ENCODE peak calls at places on chromosomes 7 and 10, in seven cellular contexts. G, B, W, Q, D, Y and X are unnamed samples.

GRCh38 chr7:156703209-156703608 is 62.6 kb downstream of the RNF32 start:
- DNase-seq in G (no peak), B (no peak), W (no peak), Q (no peak), D (peak), Y (no peak), X (no peak)

GRCh38 chr10:42990016-42990720 is 86.7 kb upstream of the RET start:
- DNase-seq in G (no peak), B (peak), W (no peak), Q (no peak), D (no peak), Y (no peak), X (no peak)

GRCh38 chr10:128870830-128871597 is 596.0 kb upstream of the MGMT start:
- DNase-seq in G (no peak), B (no peak), W (no peak), Q (no peak), D (no peak), Y (no peak), X (no peak)

GRCh38 chr10:89845541-89846275 is 144.3 kb downstream of the KIF20B start:
- DNase-seq in G (no peak), B (no peak), W (no peak), Q (no peak), D (no peak), Y (no peak), X (no peak)

GRCh38 chr10:124450010-124450782 is at the start of gene NKX1-2:
- DNase-seq in G (peak), B (peak), W (no peak), Q (no peak), D (no peak), Y (no peak), X (no peak)

GRCh38 chr10:69457771-69458237 is 6.5 kb downstream of the TSPAN15 start:
- DNase-seq in G (no peak), B (no peak), W (no peak), Q (no peak), D (no peak), Y (no peak), X (no peak)

GRCh38 chr10:102691701-102692100 is 22.5 kb downstream of the ARL3 start:
- DNase-seq in G (no peak), B (no peak), W (no peak), Q (no peak), D (no peak), Y (no peak), X (no peak)

GRCh38 chr10:116120688-116121087 is 152.3 kb downstream of the GFRA1 start:
- DNase-seq in G (peak), B (no peak), W (no peak), Q (no peak), D (no peak), Y (no peak), X (no peak)

GRCh38 chr7:133165001-133165400 is 83.1 kb upstream of the CHCHD3 start:
- DNase-seq in G (no peak), B (no peak), W (no peak), Q (no peak), D (no peak), Y (no peak), X (no peak)

GRCh38 chr10:17665742-17666141 is 21.8 kb downstream of the STAM start:
- DNase-seq in G (no peak), B (peak), W (no peak), Q (no peak), D (no peak), Y (no peak), X (no peak)

GRCh38 chr7:152081088-152081487 is 55.6 kb downstream of the GALNT11 start:
- DNase-seq in G (no peak), B (peak), W (no peak), Q (no peak), D (no peak), Y (no peak), X (no peak)

GRCh38 chr10:124624456-124624855 is 119.7 kb downstream of the FAM53B start:
- DNase-seq in G (no peak), B (no peak), W (no peak), Q (no peak), D (no peak), Y (no peak), X (no peak)

GRCh38 chr7:151684408-151685175 is 164.9 kb upstream of the RHEB start:
- DNase-seq in G (no peak), B (no peak), W (no peak), Q (no peak), D (no peak), Y (no peak), X (no peak)

GRCh38 chr10:6059506-6059905 is 2.7 kb downstream of the IL2RA start:
- DNase-seq in G (peak), B (no peak), W (no peak), Q (no peak), D (no peak), Y (no peak), X (no peak)

GRCh38 chr7:128919881-128920789 is 9.6 kb upstream of the KCP start:
- DNase-seq in G (no peak), B (no peak), W (no peak), Q (no peak), D (no peak), Y (no peak), X (no peak)

GRCh38 chr10:111933937-111934336 is 249.6 kb downstream of the GPAM start:
- DNase-seq in G (no peak), B (no peak), W (no peak), Q (no peak), D (no peak), Y (no peak), X (no peak)

GRCh38 chr7:16354573-16354972 is 66.8 kb downstream of the CRPPA start:
- DNase-seq in G (no peak), B (no peak), W (no peak), Q (no peak), D (no peak), Y (no peak), X (no peak)

GRCh38 chr7:101066141-101066857 is 19.0 kb upstream of the TRIM56 start:
- DNase-seq in G (no peak), B (no peak), W (no peak), Q (no peak), D (no peak), Y (no peak), X (no peak)

GRCh38 chr10:121732676-121733445 is 134.6 kb upstream of the FGFR2 start:
- DNase-seq in G (no peak), B (no peak), W (no peak), Q (no peak), D (no peak), Y (no peak), X (no peak)

GRCh38 chr7:7620224-7620623 is 20.3 kb upstream of the UMAD1 start:
- DNase-seq in G (no peak), B (no peak), W (no peak), Q (no peak), D (no peak), Y (no peak), X (no peak)

GRCh38 chr10:17292375-17292774 is 64.3 kb downstream of the VIM start:
- DNase-seq in G (no peak), B (no peak), W (no peak), Q (no peak), D (no peak), Y (no peak), X (no peak)

GRCh38 chr10:119479048-119479394 is 63.5 kb downstream of the RGS10 start:
- DNase-seq in G (no peak), B (no peak), W (no peak), Q (no peak), D (no peak), Y (no peak), X (no peak)

GRCh38 chr7:23470290-23471089 is at the start of gene IGF2BP3:
- DNase-seq in G (peak), B (peak), W (no peak), Q (no peak), D (no peak), Y (no peak), X (no peak)

GRCh38 chr10:45410807-45411606 is 37.0 kb downstream of the ALOX5 start:
- DNase-seq in G (no peak), B (no peak), W (no peak), Q (no peak), D (no peak), Y (no peak), X (no peak)

GRCh38 chr10:78875932-78876331 is 192.8 kb upstream of the ZMIZ1 start:
- DNase-seq in G (no peak), B (no peak), W (no peak), Q (no peak), D (no peak), Y (no peak), X (no peak)